ENCODE peak calls at places on chromosomes 6 and 20, in four cellular contexts. One of them, this sample, is unnamed.

GRCh38 chr6:118921084-118921483 is 13.9 kb downstream of the MCM9 start:
- DNase-seq in breast epithelium: no peak
- DNase-seq in lower lobe of right lung: no peak
- DNase-seq in uterus: no peak
- DNase-seq in this sample: no peak

GRCh38 chr6:166253277-166254229 is 54.6 kb downstream of the PRR18 start:
- DNase-seq in breast epithelium: no peak
- DNase-seq in lower lobe of right lung: peak; percentile 83
- DNase-seq in uterus: no peak
- DNase-seq in this sample: no peak

GRCh38 chr6:36963451-36964290 is 9.1 kb downstream of the PI16 start:
- DNase-seq in breast epithelium: no peak
- DNase-seq in lower lobe of right lung: peak; percentile 69
- DNase-seq in uterus: no peak
- DNase-seq in this sample: peak; percentile 70

GRCh38 chr6:168370310-168370991 is 50.9 kb upstream of the DACT2 start:
- DNase-seq in breast epithelium: peak; percentile 48
- DNase-seq in lower lobe of right lung: peak; percentile 74
- DNase-seq in uterus: peak; percentile 88
- DNase-seq in this sample: peak; percentile 84

GRCh38 chr6:35876902-35877301 is 44.0 kb downstream of the SRPK1 start:
- DNase-seq in breast epithelium: no peak
- DNase-seq in lower lobe of right lung: no peak
- DNase-seq in uterus: no peak
- DNase-seq in this sample: no peak

GRCh38 chr6:21507811-21508210 is 85.7 kb upstream of the SOX4 start:
- DNase-seq in breast epithelium: no peak
- DNase-seq in lower lobe of right lung: no peak
- DNase-seq in uterus: no peak
- DNase-seq in this sample: no peak

GRCh38 chr6:31087494-31088089 is 24.8 kb downstream of the C6orf15 start:
- DNase-seq in breast epithelium: peak; percentile 70
- DNase-seq in lower lobe of right lung: peak; percentile 87
- DNase-seq in uterus: peak; percentile 89
- DNase-seq in this sample: peak; percentile 85

GRCh38 chr6:67640462-67640861 is 994.6 kb upstream of the ADGRB3 start:
- DNase-seq in breast epithelium: no peak
- DNase-seq in lower lobe of right lung: no peak
- DNase-seq in uterus: no peak
- DNase-seq in this sample: no peak

GRCh38 chr6:150143521-150144293 is 863 bp downstream of the PPP1R14C start:
- DNase-seq in breast epithelium: no peak
- DNase-seq in lower lobe of right lung: peak; percentile 58
- DNase-seq in uterus: no peak
- DNase-seq in this sample: no peak

GRCh38 chr6:85747654-85748053 is 105.0 kb upstream of the SYNCRIP start:
- DNase-seq in breast epithelium: no peak
- DNase-seq in lower lobe of right lung: no peak
- DNase-seq in uterus: no peak
- DNase-seq in this sample: no peak

GRCh38 chr20:46809961-46810360 is 84.7 kb upstream of the EYA2 start:
- DNase-seq in breast epithelium: no peak
- DNase-seq in lower lobe of right lung: no peak
- DNase-seq in uterus: no peak
- DNase-seq in this sample: no peak

GRCh38 chr6:125014157-125014957 is 52.1 kb downstream of the RNF217 start:
- DNase-seq in breast epithelium: no peak
- DNase-seq in lower lobe of right lung: no peak
- DNase-seq in uterus: no peak
- DNase-seq in this sample: no peak

GRCh38 chr6:116120430-116120829 is 5.5 kb downstream of the COL10A1 start:
- DNase-seq in breast epithelium: no peak
- DNase-seq in lower lobe of right lung: no peak
- DNase-seq in uterus: no peak
- DNase-seq in this sample: no peak

GRCh38 chr20:45685896-45686295 is 15.9 kb upstream of the WFDC11 start:
- DNase-seq in breast epithelium: no peak
- DNase-seq in lower lobe of right lung: no peak
- DNase-seq in uterus: no peak
- DNase-seq in this sample: no peak

GRCh38 chr20:2599265-2600060 is 53.0 kb upstream of the NOP56 start:
- DNase-seq in breast epithelium: no peak
- DNase-seq in lower lobe of right lung: no peak
- DNase-seq in uterus: no peak
- DNase-seq in this sample: no peak

GRCh38 chr6:129031051-129031599 is 148.2 kb downstream of the LAMA2 start:
- DNase-seq in breast epithelium: no peak
- DNase-seq in lower lobe of right lung: no peak
- DNase-seq in uterus: no peak
- DNase-seq in this sample: no peak

GRCh38 chr20:42961771-42962170 is 227.9 kb downstream of the PTPRT start:
- DNase-seq in breast epithelium: no peak
- DNase-seq in lower lobe of right lung: no peak
- DNase-seq in uterus: no peak
- DNase-seq in this sample: no peak

GRCh38 chr6:36692220-36692619 is 5.4 kb upstream of the RAB44 start:
- DNase-seq in breast epithelium: no peak
- DNase-seq in lower lobe of right lung: peak; percentile 65
- DNase-seq in uterus: no peak
- DNase-seq in this sample: no peak

GRCh38 chr6:73652637-73653570 is 888 bp downstream of the SLC17A5 start:
- DNase-seq in breast epithelium: peak; percentile 53
- DNase-seq in lower lobe of right lung: peak; percentile 69
- DNase-seq in uterus: peak; percentile 41
- DNase-seq in this sample: peak; percentile 72

GRCh38 chr20:50146732-50147662 is 6.5 kb downstream of the PEDS1 start:
- DNase-seq in breast epithelium: no peak
- DNase-seq in lower lobe of right lung: peak; percentile 69
- DNase-seq in uterus: no peak
- DNase-seq in this sample: peak; percentile 53

GRCh38 chr6:32973144-32973854 is 4.9 kb downstream of the BRD2 start:
- DNase-seq in breast epithelium: no peak
- DNase-seq in lower lobe of right lung: no peak
- DNase-seq in uterus: no peak
- DNase-seq in this sample: no peak

GRCh38 chr6:137094411-137095008 is 49.7 kb upstream of the IL20RA start:
- DNase-seq in breast epithelium: no peak
- DNase-seq in lower lobe of right lung: no peak
- DNase-seq in uterus: peak; percentile 56
- DNase-seq in this sample: peak; percentile 74

GRCh38 chr20:10297684-10298240 is 79.1 kb downstream of the SNAP25 start:
- DNase-seq in breast epithelium: no peak
- DNase-seq in lower lobe of right lung: no peak
- DNase-seq in uterus: no peak
- DNase-seq in this sample: no peak

GRCh38 chr6:37971263-37971662 is 151.7 kb downstream of the ZFAND3 start:
- DNase-seq in breast epithelium: no peak
- DNase-seq in lower lobe of right lung: no peak
- DNase-seq in uterus: no peak
- DNase-seq in this sample: no peak

GRCh38 chr20:48785801-48786200 is 42.0 kb downstream of the PREX1 start:
- DNase-seq in breast epithelium: no peak
- DNase-seq in lower lobe of right lung: no peak
- DNase-seq in uterus: no peak
- DNase-seq in this sample: no peak

GRCh38 chr20:40724566-40724965 is 35.5 kb upstream of the MAFB start:
- DNase-seq in breast epithelium: no peak
- DNase-seq in lower lobe of right lung: no peak
- DNase-seq in uterus: no peak
- DNase-seq in this sample: no peak

GRCh38 chr20:49865559-49865958 is 49.8 kb downstream of the SPATA2 start:
- DNase-seq in breast epithelium: no peak
- DNase-seq in lower lobe of right lung: no peak
- DNase-seq in uterus: no peak
- DNase-seq in this sample: no peak

GRCh38 chr6:152587473-152587872 is 49.7 kb downstream of the SYNE1 start:
- DNase-seq in breast epithelium: no peak
- DNase-seq in lower lobe of right lung: no peak
- DNase-seq in uterus: no peak
- DNase-seq in this sample: no peak

GRCh38 chr6:16751251-16751946 is 9.9 kb downstream of the ATXN1 start:
- DNase-seq in breast epithelium: no peak
- DNase-seq in lower lobe of right lung: no peak
- DNase-seq in uterus: no peak
- DNase-seq in this sample: no peak

GRCh38 chr6:159462446-159462845 is 230.6 kb downstream of the SOD2 start:
- DNase-seq in breast epithelium: no peak
- DNase-seq in lower lobe of right lung: no peak
- DNase-seq in uterus: no peak
- DNase-seq in this sample: no peak

GRCh38 chr6:159461266-159461665 is 231.8 kb downstream of the SOD2 start:
- DNase-seq in breast epithelium: peak; percentile 24
- DNase-seq in lower lobe of right lung: no peak
- DNase-seq in uterus: no peak
- DNase-seq in this sample: no peak

GRCh38 chr6:159463440-159463839 is 229.6 kb downstream of the SOD2 start:
- DNase-seq in breast epithelium: no peak
- DNase-seq in lower lobe of right lung: no peak
- DNase-seq in uterus: no peak
- DNase-seq in this sample: no peak

GRCh38 chr6:159461998-159462397 is 231.0 kb downstream of the SOD2 start:
- DNase-seq in breast epithelium: no peak
- DNase-seq in lower lobe of right lung: no peak
- DNase-seq in uterus: no peak
- DNase-seq in this sample: no peak

DNA sequence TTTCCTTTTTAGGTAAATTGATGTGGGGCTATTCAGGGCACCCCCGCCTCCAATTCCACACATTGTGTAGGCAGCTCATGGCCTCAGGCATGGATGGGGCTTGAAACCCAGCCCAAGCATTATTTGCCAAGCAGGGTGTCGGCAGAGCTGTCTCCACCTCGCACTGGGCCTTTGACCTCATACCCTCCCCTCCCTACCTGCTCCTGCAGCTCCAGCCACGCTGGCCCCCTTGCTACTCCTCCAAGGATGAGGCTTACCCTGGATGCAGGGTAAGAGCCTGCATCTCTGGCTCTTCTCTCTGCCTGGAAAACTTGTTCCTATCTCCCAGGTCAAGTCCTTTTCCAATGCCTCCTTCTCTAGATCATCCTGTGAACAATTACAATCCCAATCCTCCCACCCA is 232.6 kb downstream of the SOD2 start:
- DNase-seq in breast epithelium: no peak
- DNase-seq in lower lobe of right lung: no peak
- DNase-seq in uterus: no peak
- DNase-seq in this sample: no peak
- H3K9me3 ChIP-seq in breast epithelium: no peaks in the 10 kb centered on the region
- H3K9me3 ChIP-seq in lower lobe of right lung: no peaks in the 10 kb centered on the region
- H3K9me3 ChIP-seq in uterus: no peaks in the 10 kb centered on the region
- H3K9me3 ChIP-seq in this sample: no peaks in the 10 kb centered on the region

GRCh38 chr6:43361269-43361668 is 8.2 kb downstream of the ZNF318 start:
- DNase-seq in breast epithelium: no peak
- DNase-seq in lower lobe of right lung: no peak
- DNase-seq in uterus: no peak
- DNase-seq in this sample: no peak
- TF ChIP-seq CTCF in breast epithelium: no peak
- TF ChIP-seq CTCF in lower lobe of right lung: no peak
- TF ChIP-seq CTCF in uterus: no peak
- TF ChIP-seq CTCF in this sample: no peak

DNA sequence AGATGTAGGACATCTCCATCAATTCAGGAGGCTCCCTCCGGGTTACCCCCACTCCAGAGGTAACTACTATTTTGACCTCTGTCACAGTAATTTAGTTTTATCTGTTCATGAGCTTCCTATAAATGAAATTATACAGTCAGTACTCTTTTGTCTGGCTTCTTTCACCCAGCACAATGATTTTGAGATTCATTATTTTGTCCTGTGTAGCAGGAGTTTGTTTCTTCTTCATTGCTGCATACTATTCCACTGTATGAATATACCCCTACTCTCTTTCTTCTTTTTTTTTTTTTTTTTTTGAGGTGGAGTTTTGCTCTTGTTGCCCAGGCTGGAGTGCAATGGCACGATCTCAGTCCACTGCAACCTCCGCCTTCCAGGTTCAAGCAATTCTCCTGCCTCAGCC is 11.8 kb upstream of the AP5S1 start:
- DNase-seq in breast epithelium: no peak
- DNase-seq in lower lobe of right lung: no peak
- DNase-seq in uterus: no peak
- DNase-seq in this sample: no peak
- H3K4me1 ChIP-seq in breast epithelium: peaks cover 17% of the 10 kb centered on the region
- H3K4me1 ChIP-seq in lower lobe of right lung: peaks cover 90% of the 10 kb centered on the region
- H3K4me1 ChIP-seq in uterus: peaks cover 13% of the 10 kb centered on the region
- H3K4me1 ChIP-seq in this sample: no peaks in the 10 kb centered on the region

GRCh38 chr6:27297857-27298730 is 14.0 kb downstream of the POM121L2 start:
- DNase-seq in breast epithelium: no peak
- DNase-seq in lower lobe of right lung: no peak
- DNase-seq in uterus: no peak
- DNase-seq in this sample: no peak

GRCh38 chr6:27295301-27296079 is 16.6 kb downstream of the POM121L2 start:
- DNase-seq in breast epithelium: no peak
- DNase-seq in lower lobe of right lung: no peak
- DNase-seq in uterus: no peak
- DNase-seq in this sample: no peak

GRCh38 chr6:27294409-27294808 is 17.7 kb downstream of the POM121L2 start:
- DNase-seq in breast epithelium: no peak
- DNase-seq in lower lobe of right lung: no peak
- DNase-seq in uterus: no peak
- DNase-seq in this sample: no peak

GRCh38 chr6:27297484-27297856 is 14.6 kb downstream of the POM121L2 start:
- DNase-seq in breast epithelium: no peak
- DNase-seq in lower lobe of right lung: no peak
- DNase-seq in uterus: no peak
- DNase-seq in this sample: no peak

DNA sequence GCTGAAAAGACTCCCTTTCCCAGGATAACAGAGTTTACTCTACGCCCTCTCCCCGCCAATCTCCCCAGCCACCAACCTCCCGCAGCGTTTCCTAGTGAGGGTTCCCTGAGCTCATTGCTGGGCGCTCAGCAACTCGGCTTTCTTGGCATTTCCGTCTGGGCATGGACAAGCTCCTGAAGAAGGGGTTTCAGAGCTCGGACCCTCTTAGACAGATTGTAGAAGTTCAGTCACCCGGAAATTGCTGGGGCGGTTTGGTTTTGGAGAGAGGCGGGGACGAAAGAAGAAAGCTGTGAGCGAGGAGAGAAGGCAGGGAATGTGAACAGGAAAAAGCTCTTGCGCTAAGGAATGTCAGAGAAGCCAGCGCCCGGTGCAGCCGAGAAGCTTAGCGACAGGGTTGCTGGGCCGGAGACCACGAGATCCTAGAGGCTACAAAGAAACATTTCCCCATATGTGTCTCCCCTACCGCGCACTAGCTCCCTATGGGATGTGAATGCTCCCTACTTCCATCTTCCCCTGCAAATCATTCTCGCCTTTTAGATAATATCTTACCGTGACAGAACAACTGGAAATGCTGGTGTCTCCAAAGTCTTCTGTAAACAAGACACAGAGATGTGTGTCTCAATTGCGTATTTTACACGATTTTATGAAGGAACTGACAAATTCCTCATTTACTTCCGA is 15.8 kb downstream of the POM121L2 start:
- DNase-seq in breast epithelium: no peak
- DNase-seq in lower lobe of right lung: no peak
- DNase-seq in uterus: no peak
- DNase-seq in this sample: no peak
- H3K9me3 ChIP-seq in breast epithelium: peaks cover 1% of the 10 kb centered on the region
- H3K9me3 ChIP-seq in lower lobe of right lung: no peaks in the 10 kb centered on the region
- H3K9me3 ChIP-seq in uterus: no peaks in the 10 kb centered on the region
- H3K9me3 ChIP-seq in this sample: peaks cover 8% of the 10 kb centered on the region

GRCh38 chr6:98769546-98769945 is 64.8 kb upstream of the POU3F2 start:
- DNase-seq in breast epithelium: no peak
- DNase-seq in lower lobe of right lung: no peak
- DNase-seq in uterus: no peak
- DNase-seq in this sample: no peak
- TF ChIP-seq CTCF in breast epithelium: no peak
- TF ChIP-seq CTCF in lower lobe of right lung: no peak
- TF ChIP-seq CTCF in uterus: no peak
- TF ChIP-seq CTCF in this sample: no peak

This sample was measured in tibial artery.